ENCODE peak calls at places on chromosomes 13 and 19, in ten cellular contexts. One of them, this sample, is unnamed. For H3K9me3, the result is how much of the 10 kb centered on the place peaks cover.

GRCh38 chr13:71643466-71643865 is 223.5 kb downstream of the DACH1 start:
- DNase-seq in mucosa of descending colon: no peak
- DNase-seq in Peyer's patch: no peak
- DNase-seq in uterus: no peak
- DNase-seq in AG04450: no peak
- DNase-seq in naive thymus-derived CD4-positive, alpha-beta T cell: no peak
- DNase-seq in ovary: no peak
- DNase-seq in OCI-LY7: no peak
- DNase-seq in IMR-90: no peak
- DNase-seq in astrocyte: no peak
- DNase-seq in this sample: no peak

GRCh38 chr13:29840585-29840984 is 9.8 kb downstream of the UBL3 start:
- DNase-seq in mucosa of descending colon: no peak
- DNase-seq in Peyer's patch: no peak
- DNase-seq in uterus: no peak
- DNase-seq in AG04450: no peak
- DNase-seq in naive thymus-derived CD4-positive, alpha-beta T cell: no peak
- DNase-seq in ovary: no peak
- DNase-seq in OCI-LY7: no peak
- DNase-seq in IMR-90: no peak
- DNase-seq in astrocyte: no peak
- DNase-seq in this sample: no peak

GRCh38 chr13:23992722-23993438 is 95.6 kb upstream of the C1QTNF9B start:
- DNase-seq in mucosa of descending colon: no peak
- DNase-seq in Peyer's patch: no peak
- DNase-seq in uterus: no peak
- DNase-seq in AG04450: no peak
- DNase-seq in naive thymus-derived CD4-positive, alpha-beta T cell: no peak
- DNase-seq in ovary: no peak
- DNase-seq in OCI-LY7: no peak
- DNase-seq in IMR-90: no peak
- DNase-seq in astrocyte: no peak
- DNase-seq in this sample: no peak

GRCh38 chr13:102617697-102618350 is 21.0 kb downstream of the TPP2 start:
- DNase-seq in mucosa of descending colon: no peak
- DNase-seq in Peyer's patch: no peak
- DNase-seq in uterus: no peak
- DNase-seq in AG04450: no peak
- DNase-seq in naive thymus-derived CD4-positive, alpha-beta T cell: no peak
- DNase-seq in ovary: no peak
- DNase-seq in OCI-LY7: no peak
- DNase-seq in IMR-90: no peak
- DNase-seq in astrocyte: no peak
- DNase-seq in this sample: no peak

GRCh38 chr13:80340643-80341097 is 256 bp downstream of the SPRY2 start:
- DNase-seq in mucosa of descending colon: no peak
- DNase-seq in Peyer's patch: no peak
- DNase-seq in uterus: no peak
- DNase-seq in AG04450: no peak
- DNase-seq in naive thymus-derived CD4-positive, alpha-beta T cell: no peak
- DNase-seq in ovary: no peak
- DNase-seq in OCI-LY7: no peak
- DNase-seq in IMR-90: peak
- DNase-seq in astrocyte: peak
- DNase-seq in this sample: no peak

GRCh38 chr13:67857581-67858310 is 627.6 kb upstream of the PCDH9 start:
- DNase-seq in mucosa of descending colon: no peak
- DNase-seq in Peyer's patch: no peak
- DNase-seq in uterus: no peak
- DNase-seq in AG04450: no peak
- DNase-seq in naive thymus-derived CD4-positive, alpha-beta T cell: no peak
- DNase-seq in ovary: no peak
- DNase-seq in OCI-LY7: no peak
- DNase-seq in IMR-90: no peak
- DNase-seq in astrocyte: no peak
- DNase-seq in this sample: no peak

GRCh38 chr19:35458821-35459391 is 10.8 kb downstream of the FFAR2 start:
- DNase-seq in mucosa of descending colon: peak
- DNase-seq in Peyer's patch: no peak
- DNase-seq in uterus: no peak
- DNase-seq in AG04450: no peak
- DNase-seq in naive thymus-derived CD4-positive, alpha-beta T cell: no peak
- DNase-seq in ovary: no peak
- DNase-seq in OCI-LY7: peak
- DNase-seq in IMR-90: no peak
- DNase-seq in astrocyte: no peak
- DNase-seq in this sample: no peak

GRCh38 chr13:48750588-48751383 is 97.1 kb downstream of the CYSLTR2 start:
- DNase-seq in mucosa of descending colon: no peak
- DNase-seq in Peyer's patch: no peak
- DNase-seq in uterus: peak
- DNase-seq in AG04450: no peak
- DNase-seq in naive thymus-derived CD4-positive, alpha-beta T cell: no peak
- DNase-seq in ovary: peak
- DNase-seq in OCI-LY7: no peak
- DNase-seq in IMR-90: no peak
- DNase-seq in astrocyte: no peak
- DNase-seq in this sample: no peak

GRCh38 chr13:108115739-108116138 is 99.6 kb downstream of the LIG4 start:
- DNase-seq in mucosa of descending colon: no peak
- DNase-seq in Peyer's patch: no peak
- DNase-seq in uterus: no peak
- DNase-seq in AG04450: no peak
- DNase-seq in naive thymus-derived CD4-positive, alpha-beta T cell: no peak
- DNase-seq in ovary: no peak
- DNase-seq in OCI-LY7: no peak
- DNase-seq in IMR-90: no peak
- DNase-seq in astrocyte: no peak
- DNase-seq in this sample: no peak

GRCh38 chr19:10812902-10813404 is 23.1 kb downstream of the TMED1 start:
- DNase-seq in mucosa of descending colon: peak
- DNase-seq in Peyer's patch: no peak
- DNase-seq in uterus: peak
- DNase-seq in AG04450: peak
- DNase-seq in naive thymus-derived CD4-positive, alpha-beta T cell: no peak
- DNase-seq in ovary: no peak
- DNase-seq in OCI-LY7: no peak
- DNase-seq in IMR-90: peak
- DNase-seq in astrocyte: peak
- DNase-seq in this sample: no peak

GRCh38 chr13:95533545-95534135 is 18.9 kb upstream of the CLDN10 start:
- DNase-seq in mucosa of descending colon: peak
- DNase-seq in Peyer's patch: peak
- DNase-seq in uterus: no peak
- DNase-seq in AG04450: no peak
- DNase-seq in naive thymus-derived CD4-positive, alpha-beta T cell: no peak
- DNase-seq in ovary: no peak
- DNase-seq in OCI-LY7: no peak
- DNase-seq in IMR-90: no peak
- DNase-seq in astrocyte: no peak
- DNase-seq in this sample: no peak

GRCh38 chr19:21694171-21694906 is 73.0 kb downstream of the ZNF100 start:
- DNase-seq in mucosa of descending colon: no peak
- DNase-seq in Peyer's patch: no peak
- DNase-seq in uterus: peak
- DNase-seq in AG04450: no peak
- DNase-seq in naive thymus-derived CD4-positive, alpha-beta T cell: no peak
- DNase-seq in ovary: peak
- DNase-seq in OCI-LY7: no peak
- DNase-seq in IMR-90: no peak
- DNase-seq in astrocyte: no peak
- DNase-seq in this sample: no peak

GRCh38 chr13:51761638-51762350 is 42.2 kb downstream of the DHRS12 start:
- DNase-seq in mucosa of descending colon: no peak
- DNase-seq in Peyer's patch: no peak
- DNase-seq in uterus: no peak
- DNase-seq in AG04450: no peak
- DNase-seq in naive thymus-derived CD4-positive, alpha-beta T cell: no peak
- DNase-seq in ovary: no peak
- DNase-seq in OCI-LY7: no peak
- DNase-seq in IMR-90: peak
- DNase-seq in astrocyte: no peak
- DNase-seq in this sample: no peak

GRCh38 chr13:51006067-51006800 is 96.6 kb downstream of the RNASEH2B start:
- DNase-seq in mucosa of descending colon: peak
- DNase-seq in Peyer's patch: no peak
- DNase-seq in uterus: peak
- DNase-seq in AG04450: no peak
- DNase-seq in naive thymus-derived CD4-positive, alpha-beta T cell: no peak
- DNase-seq in ovary: no peak
- DNase-seq in OCI-LY7: no peak
- DNase-seq in IMR-90: no peak
- DNase-seq in astrocyte: no peak
- DNase-seq in this sample: no peak

GRCh38 chr19:12232961-12233360 is 61.7 kb downstream of the ZNF44 start:
- DNase-seq in mucosa of descending colon: no peak
- DNase-seq in Peyer's patch: no peak
- DNase-seq in uterus: no peak
- DNase-seq in AG04450: no peak
- DNase-seq in naive thymus-derived CD4-positive, alpha-beta T cell: no peak
- DNase-seq in ovary: no peak
- DNase-seq in OCI-LY7: no peak
- DNase-seq in IMR-90: no peak
- DNase-seq in astrocyte: no peak
- DNase-seq in this sample: no peak
- H3K9me3 ChIP-seq in mucosa of descending colon: under half
- H3K9me3 ChIP-seq in Peyer's patch: under half
- H3K9me3 ChIP-seq in uterus: under half
- H3K9me3 ChIP-seq in AG04450: under half
- H3K9me3 ChIP-seq in naive thymus-derived CD4-positive, alpha-beta T cell: under half
- H3K9me3 ChIP-seq in ovary: under half
- H3K9me3 ChIP-seq in OCI-LY7: under half
- H3K9me3 ChIP-seq in IMR-90: under half
- H3K9me3 ChIP-seq in astrocyte: under half
- H3K9me3 ChIP-seq in this sample: under half

GRCh38 chr19:23309926-23310325 is 59.7 kb upstream of the ZNF724 start:
- DNase-seq in mucosa of descending colon: no peak
- DNase-seq in Peyer's patch: no peak
- DNase-seq in uterus: no peak
- DNase-seq in AG04450: no peak
- DNase-seq in naive thymus-derived CD4-positive, alpha-beta T cell: no peak
- DNase-seq in ovary: no peak
- DNase-seq in OCI-LY7: no peak
- DNase-seq in IMR-90: no peak
- DNase-seq in astrocyte: no peak
- DNase-seq in this sample: no peak

GRCh38 chr19:23311551-23311950 is 61.4 kb upstream of the ZNF724 start:
- DNase-seq in mucosa of descending colon: no peak
- DNase-seq in Peyer's patch: no peak
- DNase-seq in uterus: no peak
- DNase-seq in AG04450: no peak
- DNase-seq in naive thymus-derived CD4-positive, alpha-beta T cell: no peak
- DNase-seq in ovary: no peak
- DNase-seq in OCI-LY7: no peak
- DNase-seq in IMR-90: no peak
- DNase-seq in astrocyte: no peak
- DNase-seq in this sample: no peak

GRCh38 chr19:23313196-23313595 is 63.0 kb upstream of the ZNF724 start:
- DNase-seq in mucosa of descending colon: no peak
- DNase-seq in Peyer's patch: no peak
- DNase-seq in uterus: no peak
- DNase-seq in AG04450: no peak
- DNase-seq in naive thymus-derived CD4-positive, alpha-beta T cell: no peak
- DNase-seq in ovary: no peak
- DNase-seq in OCI-LY7: no peak
- DNase-seq in IMR-90: no peak
- DNase-seq in astrocyte: no peak
- DNase-seq in this sample: no peak

GRCh38 chr19:23312515-23312914 is 62.3 kb upstream of the ZNF724 start:
- DNase-seq in mucosa of descending colon: no peak
- DNase-seq in Peyer's patch: no peak
- DNase-seq in uterus: no peak
- DNase-seq in AG04450: no peak
- DNase-seq in naive thymus-derived CD4-positive, alpha-beta T cell: no peak
- DNase-seq in ovary: no peak
- DNase-seq in OCI-LY7: no peak
- DNase-seq in IMR-90: peak
- DNase-seq in astrocyte: no peak
- DNase-seq in this sample: no peak

GRCh38 chr19:23310729-23311211 is 60.6 kb upstream of the ZNF724 start:
- DNase-seq in mucosa of descending colon: no peak
- DNase-seq in Peyer's patch: no peak
- DNase-seq in uterus: no peak
- DNase-seq in AG04450: no peak
- DNase-seq in naive thymus-derived CD4-positive, alpha-beta T cell: no peak
- DNase-seq in ovary: no peak
- DNase-seq in OCI-LY7: no peak
- DNase-seq in IMR-90: no peak
- DNase-seq in astrocyte: no peak
- DNase-seq in this sample: no peak
- H3K9me3 ChIP-seq in mucosa of descending colon: under half
- H3K9me3 ChIP-seq in Peyer's patch: under half
- H3K9me3 ChIP-seq in uterus: under half
- H3K9me3 ChIP-seq in AG04450: under half
- H3K9me3 ChIP-seq in naive thymus-derived CD4-positive, alpha-beta T cell: under half
- H3K9me3 ChIP-seq in ovary: under half
- H3K9me3 ChIP-seq in OCI-LY7: under half
- H3K9me3 ChIP-seq in IMR-90: under half
- H3K9me3 ChIP-seq in astrocyte: under half
- H3K9me3 ChIP-seq in this sample: under half

DNA sequence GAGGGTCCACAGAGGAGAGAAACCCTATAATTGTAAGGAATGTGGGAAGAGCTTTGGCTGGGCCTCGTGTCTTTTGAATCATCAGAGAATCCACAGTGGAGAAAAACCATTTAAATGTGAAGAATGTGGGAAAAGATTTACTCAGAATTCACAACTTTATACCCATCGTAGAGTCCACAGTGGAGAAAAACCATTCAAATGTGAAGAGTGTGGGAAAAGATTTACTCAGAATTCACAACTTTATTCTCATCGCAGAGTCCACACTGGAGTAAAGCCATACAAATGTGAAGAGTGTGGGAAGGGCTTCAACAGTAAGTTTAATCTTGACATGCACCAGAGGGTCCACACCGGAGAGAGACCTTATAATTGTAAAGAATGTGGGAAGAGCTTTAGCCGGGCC is 9.4 kb upstream of the ZNF234 start:
- DNase-seq in mucosa of descending colon: no peak
- DNase-seq in Peyer's patch: no peak
- DNase-seq in uterus: no peak
- DNase-seq in AG04450: no peak
- DNase-seq in naive thymus-derived CD4-positive, alpha-beta T cell: no peak
- DNase-seq in ovary: no peak
- DNase-seq in OCI-LY7: no peak
- DNase-seq in IMR-90: no peak
- DNase-seq in astrocyte: no peak
- DNase-seq in this sample: no peak
- H3K9me3 ChIP-seq in mucosa of descending colon: half or more
- H3K9me3 ChIP-seq in Peyer's patch: under half
- H3K9me3 ChIP-seq in uterus: half or more
- H3K9me3 ChIP-seq in AG04450: under half
- H3K9me3 ChIP-seq in naive thymus-derived CD4-positive, alpha-beta T cell: under half
- H3K9me3 ChIP-seq in ovary: under half
- H3K9me3 ChIP-seq in OCI-LY7: under half
- H3K9me3 ChIP-seq in IMR-90: under half
- H3K9me3 ChIP-seq in astrocyte: under half
- H3K9me3 ChIP-seq in this sample: under half

DNA sequence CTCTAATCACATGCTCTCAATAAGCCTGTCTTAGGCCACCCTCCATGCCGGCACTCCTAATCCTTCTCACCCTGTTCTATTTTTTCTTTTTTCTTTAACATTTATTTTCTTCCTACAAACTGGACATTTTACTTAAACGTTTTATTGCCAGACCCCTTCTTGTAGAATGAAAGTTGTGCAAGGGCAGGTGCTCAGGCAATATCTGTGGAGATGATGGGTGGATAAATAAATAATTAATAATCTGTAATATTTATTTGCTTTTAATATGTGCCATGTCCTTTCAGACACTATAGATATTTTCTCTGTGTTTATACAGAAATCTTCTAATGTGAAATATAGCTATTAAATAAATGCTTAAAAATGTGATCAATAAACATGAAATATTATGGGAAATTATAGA is 815.7 kb upstream of the MIR17HG start:
- DNase-seq in mucosa of descending colon: no peak
- DNase-seq in Peyer's patch: no peak
- DNase-seq in uterus: no peak
- DNase-seq in AG04450: no peak
- DNase-seq in naive thymus-derived CD4-positive, alpha-beta T cell: no peak
- DNase-seq in ovary: no peak
- DNase-seq in OCI-LY7: no peak
- DNase-seq in IMR-90: no peak
- DNase-seq in astrocyte: no peak
- DNase-seq in this sample: no peak
- H3K9me3 ChIP-seq in mucosa of descending colon: under half
- H3K9me3 ChIP-seq in Peyer's patch: under half
- H3K9me3 ChIP-seq in uterus: under half
- H3K9me3 ChIP-seq in AG04450: under half
- H3K9me3 ChIP-seq in naive thymus-derived CD4-positive, alpha-beta T cell: under half
- H3K9me3 ChIP-seq in ovary: under half
- H3K9me3 ChIP-seq in OCI-LY7: under half
- H3K9me3 ChIP-seq in IMR-90: under half
- H3K9me3 ChIP-seq in astrocyte: under half
- H3K9me3 ChIP-seq in this sample: under half

This sample was measured in T-helper 17 cell.